ENCODE peak calls at places on chromosomes 16 and 17, in nine cellular contexts. One of them, this sample, is unnamed.

GRCh38 chr16:67120025-67120424 is 10.3 kb downstream of the PHAF1 start:
- DNase-seq in osteoblast: no peak
- DNase-seq in IMR-90: peak; percentile 18
- DNase-seq in brain microvascular endothelial cell: no peak
- DNase-seq in foreskin keratinocyte: no peak
- DNase-seq in uterus: no peak
- DNase-seq in upper lobe of right lung: no peak
- DNase-seq in colonic mucosa: no peak
- DNase-seq in WERI-Rb-1: no peak
- DNase-seq in this sample: no peak

GRCh38 chr17:80455328-80455710 is 21.1 kb downstream of the NPTX1 start:
- DNase-seq in brain microvascular endothelial cell: peak; percentile 38
- DNase-seq in foreskin keratinocyte: no peak
- DNase-seq in IMR-90: peak; percentile 46
- DNase-seq in uterus: peak; percentile 51
- DNase-seq in osteoblast: peak; percentile 97
- DNase-seq in WERI-Rb-1: peak; percentile 74
- DNase-seq in colonic mucosa: no peak
- DNase-seq in upper lobe of right lung: no peak
- DNase-seq in this sample: no peak

GRCh38 chr17:62897706-62898105 is 68.3 kb upstream of the TANC2 start:
- DNase-seq in uterus: no peak
- DNase-seq in colonic mucosa: no peak
- DNase-seq in brain microvascular endothelial cell: no peak
- DNase-seq in osteoblast: peak; percentile 38
- DNase-seq in upper lobe of right lung: no peak
- DNase-seq in WERI-Rb-1: no peak
- DNase-seq in IMR-90: no peak
- DNase-seq in foreskin keratinocyte: no peak
- DNase-seq in this sample: no peak

GRCh38 chr17:61335845-61336655 is 63.6 kb upstream of the TBX2 start:
- DNase-seq in IMR-90: peak; percentile 78
- DNase-seq in osteoblast: no peak
- DNase-seq in upper lobe of right lung: no peak
- DNase-seq in foreskin keratinocyte: no peak
- DNase-seq in brain microvascular endothelial cell: no peak
- DNase-seq in WERI-Rb-1: peak; percentile 62
- DNase-seq in colonic mucosa: peak; percentile 38
- DNase-seq in uterus: no peak
- DNase-seq in this sample: no peak

GRCh38 chr17:57988301-57989010 is 402 bp upstream of the VEZF1 start:
- DNase-seq in osteoblast: peak; percentile 96
- DNase-seq in colonic mucosa: peak; percentile 69
- DNase-seq in foreskin keratinocyte: no peak
- DNase-seq in upper lobe of right lung: peak; percentile 89
- DNase-seq in uterus: peak; percentile 75
- DNase-seq in brain microvascular endothelial cell: peak; percentile 28
- DNase-seq in IMR-90: peak; percentile 66
- DNase-seq in WERI-Rb-1: peak; percentile 87
- DNase-seq in this sample: peak; percentile 94

GRCh38 chr16:51880776-51881175 is 666.2 kb downstream of the TOX3 start:
- DNase-seq in colonic mucosa: no peak
- DNase-seq in upper lobe of right lung: no peak
- DNase-seq in foreskin keratinocyte: peak; percentile 53
- DNase-seq in IMR-90: peak; percentile 98
- DNase-seq in uterus: no peak
- DNase-seq in brain microvascular endothelial cell: peak; percentile 83
- DNase-seq in osteoblast: no peak
- DNase-seq in WERI-Rb-1: no peak
- DNase-seq in this sample: no peak

GRCh38 chr17:50255766-50256480 is 18.3 kb upstream of the TMEM92 start:
- DNase-seq in WERI-Rb-1: no peak
- DNase-seq in foreskin keratinocyte: no peak
- DNase-seq in upper lobe of right lung: no peak
- DNase-seq in IMR-90: no peak
- DNase-seq in colonic mucosa: no peak
- DNase-seq in osteoblast: peak; percentile 69
- DNase-seq in uterus: no peak
- DNase-seq in brain microvascular endothelial cell: no peak
- DNase-seq in this sample: no peak

GRCh38 chr16:49092704-49093103 is 188.9 kb downstream of the CBLN1 start:
- DNase-seq in uterus: no peak
- DNase-seq in upper lobe of right lung: no peak
- DNase-seq in WERI-Rb-1: no peak
- DNase-seq in foreskin keratinocyte: no peak
- DNase-seq in osteoblast: no peak
- DNase-seq in IMR-90: no peak
- DNase-seq in colonic mucosa: no peak
- DNase-seq in brain microvascular endothelial cell: no peak
- DNase-seq in this sample: no peak

GRCh38 chr17:64024781-64025731 is 4.6 kb upstream of the ICAM2 start:
- DNase-seq in osteoblast: no peak
- DNase-seq in upper lobe of right lung: no peak
- DNase-seq in WERI-Rb-1: no peak
- DNase-seq in colonic mucosa: peak; percentile 21
- DNase-seq in uterus: no peak
- DNase-seq in foreskin keratinocyte: no peak
- DNase-seq in IMR-90: peak; percentile 37
- DNase-seq in brain microvascular endothelial cell: no peak
- DNase-seq in this sample: no peak

GRCh38 chr16:49603956-49604355 is 230.4 kb downstream of the C16orf78 start:
- DNase-seq in brain microvascular endothelial cell: no peak
- DNase-seq in osteoblast: peak; percentile 65
- DNase-seq in WERI-Rb-1: no peak
- DNase-seq in colonic mucosa: no peak
- DNase-seq in upper lobe of right lung: no peak
- DNase-seq in foreskin keratinocyte: no peak
- DNase-seq in uterus: no peak
- DNase-seq in IMR-90: no peak
- DNase-seq in this sample: peak; percentile 11

GRCh38 chr17:65558683-65559311 is 2.7 kb downstream of the AXIN2 start:
- DNase-seq in brain microvascular endothelial cell: no peak
- DNase-seq in upper lobe of right lung: peak; percentile 70
- DNase-seq in colonic mucosa: peak; percentile 38
- DNase-seq in WERI-Rb-1: no peak
- DNase-seq in uterus: no peak
- DNase-seq in IMR-90: no peak
- DNase-seq in foreskin keratinocyte: no peak
- DNase-seq in osteoblast: peak; percentile 87
- DNase-seq in this sample: no peak

GRCh38 chr17:36001862-36002603 is 680 bp upstream of the CCL15 start:
- DNase-seq in osteoblast: no peak
- DNase-seq in IMR-90: no peak
- DNase-seq in colonic mucosa: peak; percentile 96
- DNase-seq in foreskin keratinocyte: no peak
- DNase-seq in upper lobe of right lung: peak; percentile 70
- DNase-seq in uterus: no peak
- DNase-seq in WERI-Rb-1: peak; percentile 74
- DNase-seq in brain microvascular endothelial cell: no peak
- DNase-seq in this sample: no peak

GRCh38 chr16:361341-361871 is 8.9 kb upstream of the AXIN1 start:
- DNase-seq in uterus: no peak
- DNase-seq in WERI-Rb-1: peak; percentile 69
- DNase-seq in IMR-90: no peak
- DNase-seq in foreskin keratinocyte: no peak
- DNase-seq in upper lobe of right lung: no peak
- DNase-seq in osteoblast: no peak
- DNase-seq in brain microvascular endothelial cell: no peak
- DNase-seq in colonic mucosa: no peak
- DNase-seq in this sample: no peak

GRCh38 chr16:80527297-80527696 is 13.5 kb upstream of the DYNLRB2 start:
- DNase-seq in WERI-Rb-1: peak; percentile 3
- DNase-seq in osteoblast: peak; percentile 27
- DNase-seq in uterus: no peak
- DNase-seq in upper lobe of right lung: no peak
- DNase-seq in colonic mucosa: peak; percentile 25
- DNase-seq in foreskin keratinocyte: no peak
- DNase-seq in IMR-90: peak; percentile 11
- DNase-seq in brain microvascular endothelial cell: peak; percentile 19
- DNase-seq in this sample: peak; percentile 76

GRCh38 chr17:32483451-32484019 is 3.3 kb upstream of the CDK5R1 start:
- DNase-seq in upper lobe of right lung: peak; percentile 60
- DNase-seq in uterus: peak; percentile 59
- DNase-seq in foreskin keratinocyte: no peak
- DNase-seq in brain microvascular endothelial cell: peak; percentile 71
- DNase-seq in colonic mucosa: peak; percentile 37
- DNase-seq in WERI-Rb-1: peak; percentile 75
- DNase-seq in osteoblast: peak; percentile 94
- DNase-seq in IMR-90: peak; percentile 61
- DNase-seq in this sample: peak; percentile 84

GRCh38 chr17:15377608-15378007 is 36.2 kb upstream of the TEKT3 start:
- DNase-seq in uterus: no peak
- DNase-seq in colonic mucosa: no peak
- DNase-seq in brain microvascular endothelial cell: peak; percentile 40
- DNase-seq in osteoblast: peak; percentile 79
- DNase-seq in foreskin keratinocyte: no peak
- DNase-seq in IMR-90: peak; percentile 54
- DNase-seq in upper lobe of right lung: no peak
- DNase-seq in WERI-Rb-1: no peak
- DNase-seq in this sample: no peak

GRCh38 chr16:27698266-27698665 is 148.3 kb downstream of the KATNIP start:
- DNase-seq in upper lobe of right lung: peak; percentile 52
- DNase-seq in brain microvascular endothelial cell: no peak
- DNase-seq in IMR-90: no peak
- DNase-seq in WERI-Rb-1: peak; percentile 90
- DNase-seq in osteoblast: no peak
- DNase-seq in foreskin keratinocyte: no peak
- DNase-seq in colonic mucosa: no peak
- DNase-seq in uterus: no peak
- DNase-seq in this sample: peak; percentile 59

GRCh38 chr16:11719171-11719570 is 23.5 kb downstream of the TXNDC11 start:
- DNase-seq in brain microvascular endothelial cell: no peak
- DNase-seq in colonic mucosa: no peak
- DNase-seq in IMR-90: no peak
- DNase-seq in upper lobe of right lung: no peak
- DNase-seq in foreskin keratinocyte: no peak
- DNase-seq in osteoblast: no peak
- DNase-seq in uterus: no peak
- DNase-seq in WERI-Rb-1: no peak
- DNase-seq in this sample: no peak

GRCh38 chr17:49548506-49549310 is 27.0 kb upstream of the NXPH3 start:
- DNase-seq in foreskin keratinocyte: no peak
- DNase-seq in upper lobe of right lung: peak; percentile 69
- DNase-seq in uterus: no peak
- DNase-seq in osteoblast: peak; percentile 95
- DNase-seq in colonic mucosa: no peak
- DNase-seq in brain microvascular endothelial cell: peak; percentile 39
- DNase-seq in IMR-90: peak; percentile 30
- DNase-seq in WERI-Rb-1: peak; percentile 91
- DNase-seq in this sample: peak; percentile 58

GRCh38 chr17:47882695-47883588 is 13.1 kb upstream of the SP2 start:
- DNase-seq in uterus: no peak
- DNase-seq in brain microvascular endothelial cell: no peak
- DNase-seq in colonic mucosa: no peak
- DNase-seq in IMR-90: no peak
- DNase-seq in upper lobe of right lung: no peak
- DNase-seq in osteoblast: no peak
- DNase-seq in WERI-Rb-1: no peak
- DNase-seq in foreskin keratinocyte: no peak
- DNase-seq in this sample: no peak
- H3K27ac ChIP-seq in uterus: peak overlapping the region; percentile 38
- H3K27ac ChIP-seq in brain microvascular endothelial cell: no peak overlapping the region
- H3K27ac ChIP-seq in colonic mucosa: peak overlapping the region; percentile 30
- H3K27ac ChIP-seq in IMR-90: no peak overlapping the region
- H3K27ac ChIP-seq in upper lobe of right lung: peak overlapping the region; percentile 70
- H3K27ac ChIP-seq in osteoblast: peak overlapping the region; percentile 81
- H3K27ac ChIP-seq in WERI-Rb-1: no peak overlapping the region
- H3K27ac ChIP-seq in foreskin keratinocyte: no peak overlapping the region
- H3K27ac ChIP-seq in this sample: no peak overlapping the region

DNA sequence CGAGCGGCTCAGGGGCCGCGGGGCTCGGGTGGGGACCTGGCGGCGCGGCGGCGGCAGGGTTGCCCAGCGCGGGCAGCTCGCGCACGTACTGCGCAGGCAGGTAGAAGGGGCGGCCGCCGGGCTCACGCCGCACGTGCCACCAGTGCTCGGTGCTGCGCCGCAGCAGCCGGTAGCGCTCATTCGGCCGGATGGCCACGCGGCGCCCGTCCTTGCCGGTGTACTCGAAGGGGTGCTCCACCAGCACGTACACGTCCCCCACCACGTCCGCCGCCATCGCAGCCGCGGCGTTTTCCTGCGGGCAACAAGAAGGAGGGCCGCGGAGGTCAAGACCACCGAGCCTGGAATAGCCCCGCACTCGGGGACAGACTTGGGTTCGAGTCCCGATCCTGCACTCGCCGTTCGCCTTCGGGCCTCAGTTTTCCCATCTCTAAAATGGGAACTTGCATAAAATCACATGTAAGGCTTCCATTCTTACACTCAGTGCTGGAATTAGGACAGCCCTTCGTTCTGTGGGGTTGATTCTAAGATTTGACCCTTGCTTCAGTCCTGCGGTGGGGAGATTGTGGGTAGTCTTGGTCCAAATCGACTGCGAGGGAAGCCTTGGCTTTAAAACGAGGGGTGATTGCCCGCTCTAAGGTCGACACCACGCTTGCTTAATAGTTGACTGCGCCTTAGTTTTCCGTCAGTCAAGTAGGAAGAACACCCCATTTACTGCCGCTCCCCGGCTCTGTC is 2.5 kb downstream of the ARHGAP27 start:
- DNase-seq in brain microvascular endothelial cell: no peak
- DNase-seq in uterus: no peak
- DNase-seq in osteoblast: peak; percentile 75
- DNase-seq in upper lobe of right lung: peak; percentile 59
- DNase-seq in colonic mucosa: no peak
- DNase-seq in foreskin keratinocyte: no peak
- DNase-seq in WERI-Rb-1: no peak
- DNase-seq in IMR-90: no peak
- DNase-seq in this sample: peak; percentile 84
- H3K27ac ChIP-seq in brain microvascular endothelial cell: no peak overlapping the region
- H3K27ac ChIP-seq in uterus: no peak overlapping the region
- H3K27ac ChIP-seq in osteoblast: no peak overlapping the region
- H3K27ac ChIP-seq in upper lobe of right lung: peak overlapping the region; percentile 87
- H3K27ac ChIP-seq in colonic mucosa: peak overlapping the region; percentile 89
- H3K27ac ChIP-seq in foreskin keratinocyte: peak overlapping the region; percentile 83
- H3K27ac ChIP-seq in WERI-Rb-1: no peak overlapping the region
- H3K27ac ChIP-seq in IMR-90: no peak overlapping the region
- H3K27ac ChIP-seq in this sample: peak overlapping the region; percentile 76

GRCh38 chr17:77325537-77325825 is 184.7 kb downstream of the SEC14L1 start:
- DNase-seq in IMR-90: no peak
- DNase-seq in brain microvascular endothelial cell: no peak
- DNase-seq in upper lobe of right lung: no peak
- DNase-seq in foreskin keratinocyte: no peak
- DNase-seq in osteoblast: no peak
- DNase-seq in uterus: no peak
- DNase-seq in colonic mucosa: no peak
- DNase-seq in WERI-Rb-1: peak; percentile 7
- DNase-seq in this sample: no peak
- H3K27ac ChIP-seq in IMR-90: peak overlapping the region; percentile 76
- H3K27ac ChIP-seq in brain microvascular endothelial cell: peak overlapping the region; percentile 96
- H3K27ac ChIP-seq in upper lobe of right lung: peak overlapping the region; percentile 85
- H3K27ac ChIP-seq in foreskin keratinocyte: peak overlapping the region; percentile 51
- H3K27ac ChIP-seq in osteoblast: peak overlapping the region; percentile 99
- H3K27ac ChIP-seq in uterus: peak overlapping the region; percentile 93
- H3K27ac ChIP-seq in colonic mucosa: peak overlapping the region; percentile 61
- H3K27ac ChIP-seq in WERI-Rb-1: no peak overlapping the region
- H3K27ac ChIP-seq in this sample: peak overlapping the region; percentile 87

DNA sequence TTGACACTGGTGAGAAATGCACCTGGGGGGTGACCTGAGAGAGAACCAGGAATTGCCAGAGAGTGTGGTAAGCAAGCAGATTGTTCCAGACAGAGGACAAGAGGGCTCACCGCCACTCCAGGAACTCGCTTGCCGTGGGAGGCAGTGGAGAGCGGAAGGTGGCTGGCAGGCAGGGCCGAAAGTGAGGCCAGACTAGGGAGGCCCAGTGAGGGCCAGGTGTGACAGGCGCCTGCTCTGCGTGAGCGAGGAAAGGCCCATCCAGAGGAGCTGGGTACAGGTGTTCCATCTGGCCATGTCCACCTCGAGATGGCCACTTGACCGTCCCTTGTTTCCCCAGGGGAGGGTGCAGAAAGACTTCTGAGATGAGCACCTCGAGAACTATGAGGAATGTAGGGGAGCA is 11.9 kb upstream of the MYO15B start:
- DNase-seq in osteoblast: no peak
- DNase-seq in WERI-Rb-1: no peak
- DNase-seq in uterus: no peak
- DNase-seq in colonic mucosa: no peak
- DNase-seq in brain microvascular endothelial cell: no peak
- DNase-seq in upper lobe of right lung: no peak
- DNase-seq in IMR-90: no peak
- DNase-seq in foreskin keratinocyte: no peak
- DNase-seq in this sample: no peak
- H3K27ac ChIP-seq in osteoblast: no peak overlapping the region
- H3K27ac ChIP-seq in WERI-Rb-1: no peak overlapping the region
- H3K27ac ChIP-seq in uterus: no peak overlapping the region
- H3K27ac ChIP-seq in colonic mucosa: peak overlapping the region; percentile 80
- H3K27ac ChIP-seq in brain microvascular endothelial cell: no peak overlapping the region
- H3K27ac ChIP-seq in upper lobe of right lung: no peak overlapping the region
- H3K27ac ChIP-seq in IMR-90: no peak overlapping the region
- H3K27ac ChIP-seq in foreskin keratinocyte: no peak overlapping the region
- H3K27ac ChIP-seq in this sample: no peak overlapping the region

This sample was measured in spleen.